ENCODE peak calls at places on chromosomes 7 and 10, in ten cellular contexts. S is CD8-positive, alpha-beta T cell; G is heart left ventricle; O is activated CD4-positive, alpha-beta T cell treated with anti-CD3 and anti-CD28 coated beads, Interleukin-2, amount 50 U/mL, for 4 hours; I is GM23248; H is stimulated activated naive CD8-positive, alpha-beta T cell treated with anti-CD3 and anti-CD28 coated beads, Interleukin-15, amount 100 ng/mL, for 72 hours; U is endothelial cell; M is Panc1; D is spleen; K is tibial artery. T is an unnamed sample.

GRCh38 chr7:16695621-16696237 is 49.7 kb downstream of the BZW2 start:
- DNase-seq in S (no peak), G (peak; percentile 16), O (no peak), I (peak; percentile 76), H (no peak), U (peak; percentile 41), M (peak; percentile 71), D (no peak), K (no peak), T (no peak)

GRCh38 chr10:99427566-99428150 is 2.8 kb downstream of the GOT1 start:
- DNase-seq in S (no peak), G (no peak), O (no peak), I (no peak), H (no peak), U (no peak), M (no peak), D (no peak), K (no peak), T (no peak)

GRCh38 chr7:2100278-2101205 is 132.2 kb downstream of the MAD1L1 start:
- DNase-seq in S (peak; percentile 68), G (no peak), O (no peak), I (no peak), H (no peak), U (no peak), M (no peak), D (peak; percentile 92), K (no peak), T (no peak)

GRCh38 chr7:32039000-32039756 is 31.0 kb downstream of the PDE1C start:
- DNase-seq in S (no peak), G (no peak), O (no peak), I (no peak), H (no peak), U (peak; percentile 21), M (no peak), D (no peak), K (no peak), T (no peak)

GRCh38 chr7:98357751-98358161 is 43.1 kb downstream of the BAIAP2L1 start:
- DNase-seq in S (no peak), G (no peak), O (no peak), I (peak; percentile 88), H (no peak), U (no peak), M (peak; percentile 89), D (peak; percentile 40), K (no peak), T (no peak)

GRCh38 chr7:90749774-90750173 is 153.7 kb downstream of the CDK14 start:
- DNase-seq in S (no peak), G (no peak), O (no peak), I (no peak), H (no peak), U (no peak), M (no peak), D (no peak), K (no peak), T (no peak)

GRCh38 chr7:139523988-139524815 is 717 bp downstream of the CLEC2L start:
- DNase-seq in S (no peak), G (no peak), O (no peak), I (no peak), H (no peak), U (no peak), M (no peak), D (no peak), K (no peak), T (peak; percentile 74)

GRCh38 chr7:45921699-45922519 is 837 bp upstream of the IGFBP3 start:
- DNase-seq in S (no peak), G (peak; percentile 78), O (no peak), I (peak; percentile 86), H (peak; percentile 30), U (peak; percentile 88), M (no peak), D (no peak), K (peak; percentile 70), T (peak; percentile 86)

GRCh38 chr10:85036661-85037060 is 708.3 kb downstream of the CCSER2 start:
- DNase-seq in S (no peak), G (no peak), O (no peak), I (no peak), H (no peak), U (no peak), M (no peak), D (no peak), K (no peak), T (no peak)

GRCh38 chr7:94182721-94183120 is 178.6 kb upstream of the BET1 start:
- DNase-seq in S (no peak), G (no peak), O (no peak), I (peak; percentile 35), H (no peak), U (no peak), M (no peak), D (no peak), K (no peak), T (no peak)

GRCh38 chr7:155816192-155816508 is 3.9 kb upstream of the SHH start:
- DNase-seq in S (no peak), G (no peak), O (no peak), I (no peak), H (no peak), U (no peak), M (no peak), D (peak; percentile 67), K (no peak), T (no peak)

GRCh38 chr7:64869121-64869725 is 33.9 kb upstream of the ZNF273 start:
- DNase-seq in S (no peak), G (no peak), O (no peak), I (no peak), H (no peak), U (no peak), M (no peak), D (no peak), K (no peak), T (peak; percentile 43)

GRCh38 chr7:77699056-77699455 is 2.8 kb downstream of the RSBN1L start:
- DNase-seq in S (no peak), G (no peak), O (no peak), I (peak; percentile 30), H (no peak), U (no peak), M (no peak), D (no peak), K (no peak), T (no peak)

GRCh38 chr7:30974605-30975256 is 11.0 kb downstream of the GHRHR start:
- DNase-seq in S (no peak), G (peak; percentile 69), O (no peak), I (peak; percentile 56), H (peak; percentile 64), U (peak; percentile 82), M (no peak), D (no peak), K (no peak), T (peak; percentile 85)

GRCh38 chr10:22623624-22624263 is 90.6 kb downstream of the PIP4K2A start:
- DNase-seq in S (no peak), G (no peak), O (no peak), I (peak; percentile 20), H (no peak), U (no peak), M (no peak), D (no peak), K (no peak), T (no peak)

GRCh38 chr7:28904539-28905143 is 53.5 kb downstream of the TRIL start:
- DNase-seq in S (no peak), G (no peak), O (no peak), I (peak; percentile 53), H (no peak), U (no peak), M (no peak), D (no peak), K (no peak), T (no peak)

GRCh38 chr7:90824386-90825307 is 228.5 kb downstream of the CDK14 start:
- DNase-seq in S (no peak), G (no peak), O (no peak), I (peak; percentile 91), H (no peak), U (no peak), M (no peak), D (no peak), K (no peak), T (no peak)

GRCh38 chr10:110207805-110208613 is 604 bp downstream of the MXI1 start:
- DNase-seq in S (peak; percentile 60), G (peak; percentile 52), O (peak; percentile 27), I (peak; percentile 71), H (peak; percentile 59), U (peak; percentile 43), M (no peak), D (peak; percentile 88), K (peak; percentile 36), T (peak; percentile 83)

GRCh38 chr10:63515002-63515763 is 6.0 kb upstream of the REEP3 start:
- DNase-seq in S (no peak), G (no peak), O (no peak), I (peak; percentile 50), H (no peak), U (no peak), M (no peak), D (no peak), K (no peak), T (no peak)

GRCh38 chr10:75776738-75777504 is 345.5 kb downstream of the LRMDA start:
- DNase-seq in S (no peak), G (no peak), O (no peak), I (no peak), H (no peak), U (no peak), M (no peak), D (no peak), K (no peak), T (no peak)

GRCh38 chr10:3782456-3783312 is 2.3 kb downstream of the KLF6 start:
- DNase-seq in S (peak; percentile 71), G (peak; percentile 83), O (no peak), I (peak; percentile 94), H (peak; percentile 56), U (no peak), M (peak; percentile 83), D (peak; percentile 89), K (peak; percentile 82), T (peak; percentile 86)

GRCh38 chr7:49396194-49396593 is 377.2 kb upstream of the VWC2 start:
- DNase-seq in S (no peak), G (no peak), O (no peak), I (no peak), H (no peak), U (no peak), M (no peak), D (no peak), K (no peak), T (no peak)

GRCh38 chr10:28681345-28681763 is 4.0 kb downstream of the BAMBI start:
- DNase-seq in S (no peak), G (no peak), O (no peak), I (no peak), H (no peak), U (no peak), M (no peak), D (no peak), K (peak; percentile 24), T (no peak)

GRCh38 chr10:86269332-86269731 is 97.3 kb downstream of the GRID1 start:
- DNase-seq in S (no peak), G (no peak), O (no peak), I (no peak), H (no peak), U (no peak), M (no peak), D (peak; percentile 41), K (no peak), T (peak; percentile 34)

GRCh38 chr10:111493024-111493625 is 416.3 kb downstream of the ADRA2A start:
- DNase-seq in S (no peak), G (no peak), O (no peak), I (no peak), H (no peak), U (no peak), M (no peak), D (no peak), K (no peak), T (no peak)

GRCh38 chr10:86876748-86877147 is 80.7 kb downstream of the MMRN2 start:
- DNase-seq in S (no peak), G (no peak), O (no peak), I (peak; percentile 72), H (no peak), U (no peak), M (no peak), D (no peak), K (no peak), T (no peak)

GRCh38 chr7:132065193-132065972 is 509.0 kb upstream of the PODXL start:
- DNase-seq in S (no peak), G (peak; percentile 51), O (no peak), I (peak; percentile 98), H (no peak), U (no peak), M (peak; percentile 88), D (no peak), K (peak; percentile 77), T (no peak)

GRCh38 chr7:80699030-80699638 is 60.7 kb downstream of the CD36 start:
- DNase-seq in S (no peak), G (no peak), O (no peak), I (peak; percentile 72), H (no peak), U (no peak), M (peak; percentile 78), D (no peak), K (no peak), T (no peak)

T was measured in posterior vena cava.